ENCODE peak calls at places on chromosome 20, in nine cellular contexts. H is heart left ventricle, D is cardiac fibroblast, C is GM13976, F is PC-3, Y is neural crest cell, J is left ventricle myocardium inferior, A is endothelial cell of umbilical vein, G is astrocyte of the spinal cord. S is an unnamed sample.

GRCh38 chr20:61640171-61640570 is 388.1 kb downstream of the CDH4 start:
- DNase-seq in Y (no peak), C (no peak), H (no peak), J (no peak), A (no peak), D (no peak), F (no peak), G (peak; percentile 68), S (no peak)

GRCh38 chr20:17833036-17833674 is 133.4 kb downstream of the BANF2 start:
- DNase-seq in D (peak; percentile 73), A (no peak), G (peak; percentile 27), C (no peak), F (peak; percentile 48), Y (no peak), H (no peak), J (no peak), S (peak; percentile 61)

GRCh38 chr20:25017257-25017803 is 24.8 kb upstream of the APMAP start:
- DNase-seq in F (peak; percentile 82), A (no peak), H (peak; percentile 15), D (no peak), J (no peak), C (no peak), G (no peak), Y (no peak), S (no peak)

GRCh38 chr20:4401601-4402000 is 320.1 kb upstream of the PRND start:
- DNase-seq in J (no peak), C (no peak), Y (no peak), A (peak; percentile 41), D (peak; percentile 14), G (peak; percentile 5), F (no peak), H (no peak), S (peak; percentile 50)

GRCh38 chr20:38114353-38114791 is 50.7 kb downstream of the TGM2 start:
- DNase-seq in Y (no peak), A (no peak), H (no peak), D (peak; percentile 68), G (peak; percentile 67), J (no peak), F (peak; percentile 38), C (no peak), S (peak; percentile 81)

GRCh38 chr20:23937303-23938117 is 51.1 kb downstream of the GGTLC1 start:
- DNase-seq in Y (peak; percentile 63), D (peak; percentile 68), F (peak; percentile 86), J (peak; percentile 36), H (peak; percentile 52), A (peak; percentile 60), G (peak; percentile 34), C (peak; percentile 56), S (peak; percentile 41)

GRCh38 chr20:23340524-23340923 is 10.1 kb upstream of the NXT1 start:
- DNase-seq in J (peak; percentile 56), G (peak; percentile 76), C (peak; percentile 68), Y (peak; percentile 53), A (peak; percentile 84), F (peak; percentile 82), H (peak; percentile 74), D (peak; percentile 84), S (peak; percentile 53)

GRCh38 chr20:58511364-58511763 is 3.8 kb downstream of the APCDD1L start:
- DNase-seq in C (no peak), G (peak; percentile 52), J (no peak), F (no peak), H (no peak), A (peak; percentile 64), Y (no peak), D (peak; percentile 74), S (peak; percentile 53)

GRCh38 chr20:24838551-24839530 is 110.2 kb upstream of the CST7 start:
- DNase-seq in C (no peak), A (no peak), D (peak; percentile 11), J (no peak), H (no peak), F (no peak), Y (no peak), G (peak; percentile 16), S (peak; percentile 35)

GRCh38 chr20:61589055-61589385 is 337.0 kb downstream of the CDH4 start:
- DNase-seq in H (no peak), Y (no peak), G (peak; percentile 83), F (peak; percentile 10), C (no peak), D (peak; percentile 66), J (no peak), A (no peak), S (peak; percentile 82)

GRCh38 chr20:22490287-22491187 is 93.8 kb downstream of the FOXA2 start:
- DNase-seq in F (peak; percentile 61), Y (no peak), G (no peak), D (no peak), J (no peak), A (no peak), H (no peak), C (no peak), S (no peak)

GRCh38 chr20:51758978-51759544 is 9.1 kb downstream of the ATP9A start:
- DNase-seq in F (no peak), G (no peak), J (peak; percentile 30), C (no peak), H (no peak), A (no peak), Y (no peak), D (no peak), S (no peak)

GRCh38 chr20:49569403-49570115 is 1.6 kb upstream of the PTGIS start:
- DNase-seq in D (no peak), G (no peak), J (no peak), C (no peak), F (no peak), Y (no peak), A (no peak), H (no peak), S (no peak)

GRCh38 chr20:48397689-48398005 is 430.2 kb downstream of the PREX1 start:
- DNase-seq in F (no peak), D (no peak), Y (no peak), H (no peak), C (no peak), J (peak; percentile 22), A (no peak), G (no peak), S (no peak)

GRCh38 chr20:17202668-17203067 is 24.2 kb upstream of the PCSK2 start:
- DNase-seq in C (no peak), G (no peak), H (no peak), F (peak; percentile 24), J (no peak), A (no peak), Y (peak; percentile 2), D (no peak), S (no peak)

GRCh38 chr20:1537731-1538058 is 19.8 kb downstream of the SIRPD start:
- DNase-seq in H (peak; percentile 52), F (no peak), A (no peak), G (no peak), C (peak; percentile 52), Y (no peak), D (no peak), J (peak; percentile 39), S (no peak)

GRCh38 chr20:25437153-25437581 is 29.7 kb downstream of the GINS1 start:
- DNase-seq in Y (no peak), A (no peak), J (no peak), D (no peak), G (peak; percentile 13), H (no peak), F (no peak), C (no peak), S (no peak)

GRCh38 chr20:50625986-50626677 is 65.2 kb downstream of the RIPOR3 start:
- DNase-seq in G (peak; percentile 36), F (peak; percentile 72), A (no peak), C (no peak), H (peak; percentile 61), Y (no peak), J (peak; percentile 70), D (peak; percentile 67), S (peak; percentile 15)

DNA sequence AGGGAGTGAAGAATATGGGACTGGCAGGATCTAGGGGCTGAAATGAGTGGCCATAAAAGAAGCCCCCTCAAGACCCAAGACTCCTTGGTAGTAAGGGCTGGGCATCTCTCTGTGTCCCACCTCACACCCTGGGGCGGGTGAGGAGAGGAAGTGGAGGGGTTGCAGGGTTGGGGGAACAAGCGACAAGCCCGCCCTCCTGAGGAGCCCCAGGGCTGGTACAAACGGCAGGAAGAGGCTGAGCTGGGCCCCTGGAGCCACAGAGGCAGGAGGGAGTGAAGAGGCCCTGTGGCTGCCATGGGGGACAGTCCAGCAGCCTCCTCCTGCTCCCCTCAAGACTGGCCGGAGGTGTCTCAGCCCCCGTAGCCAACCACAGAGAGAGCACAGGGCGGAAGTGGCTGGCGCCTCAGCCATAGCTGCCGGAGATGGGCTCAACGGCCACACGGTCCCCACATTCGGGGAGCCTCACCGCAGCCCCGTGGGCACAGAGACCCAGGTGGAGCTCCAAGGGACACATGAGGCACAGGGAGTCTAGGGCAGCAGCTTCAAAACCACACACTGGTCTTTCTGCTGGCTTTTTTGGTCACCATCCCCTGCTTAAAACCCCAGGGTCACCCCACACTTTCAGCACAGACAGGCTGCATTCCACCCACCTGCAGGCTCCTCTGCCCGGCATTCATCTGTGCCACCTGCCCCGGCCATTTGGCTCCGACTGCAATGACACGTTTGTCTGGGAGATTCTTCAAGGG is 586 bp downstream of the C20orf203 start:
- DNase-seq in D (no peak), H (no peak), A (no peak), C (peak; percentile 81), J (no peak), F (no peak), Y (no peak), G (no peak), S (no peak)
- TF ChIP-seq CTCF in D (no peak), H (no peak), A (no peak), C (no peak), J (no peak), F (no peak), Y (no peak), G (no peak), S (no peak)

GRCh38 chr20:13458860-13459451 is 179.8 kb downstream of the TASP1 start:
- DNase-seq in D (peak; percentile 68), G (peak; percentile 29), Y (no peak), C (peak; percentile 11), J (no peak), F (peak; percentile 49), A (peak; percentile 35), H (no peak), S (peak; percentile 17)
- TF ChIP-seq CTCF in D (peak; percentile 86), G (peak; percentile 85), Y (peak; percentile 73), C (peak; percentile 55), J (peak; percentile 82), F (peak; percentile 89), A (peak; percentile 72), H (peak; percentile 66), S (peak; percentile 91)

GRCh38 chr20:42577193-42577592 is 612.5 kb downstream of the PTPRT start:
- DNase-seq in H (no peak), D (no peak), G (no peak), F (no peak), J (no peak), C (no peak), A (no peak), Y (no peak), S (no peak)
- TF ChIP-seq CTCF in H (no peak), D (no peak), G (no peak), F (no peak), J (no peak), C (no peak), A (no peak), Y (no peak), S (no peak)

DNA sequence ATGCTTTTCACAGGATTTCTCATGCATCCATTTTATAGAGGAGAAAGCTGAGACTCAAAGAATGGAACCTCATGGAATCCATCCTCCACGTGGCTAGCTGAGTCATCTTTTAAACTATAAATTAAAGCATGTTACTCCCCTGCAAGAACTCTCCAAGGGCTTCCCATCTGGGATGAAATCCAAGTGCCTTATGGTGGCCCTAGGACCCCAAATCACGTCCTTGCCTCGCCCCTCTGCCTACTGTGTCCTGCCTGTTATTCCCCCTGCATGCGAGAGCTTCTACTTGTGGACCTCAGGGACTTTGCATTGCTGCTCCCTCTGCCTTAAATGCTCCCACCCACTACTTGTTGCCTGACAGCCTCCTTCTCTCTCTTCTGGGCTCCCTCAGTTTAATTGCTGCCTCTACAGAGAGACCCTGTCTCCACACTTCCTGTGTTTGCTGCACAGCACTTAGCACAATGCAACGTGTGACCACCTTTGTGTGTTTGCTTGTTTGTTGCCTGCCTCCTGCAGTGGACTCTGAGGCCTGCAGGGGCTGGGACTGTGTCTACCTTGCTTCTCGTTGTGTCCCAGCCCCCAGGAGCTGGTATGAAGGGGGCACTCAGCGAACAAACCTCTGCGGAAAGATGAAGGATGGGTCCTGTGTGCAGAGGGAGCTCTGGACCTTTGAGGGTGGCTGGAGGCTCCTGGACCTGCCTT is 39.4 kb downstream of the TOX2 start:
- DNase-seq in J (no peak), G (peak; percentile 38), F (peak; percentile 21), A (no peak), Y (no peak), D (peak; percentile 36), C (no peak), H (no peak), S (peak; percentile 26)
- TF ChIP-seq CTCF in J (no peak), G (no peak), F (no peak), A (no peak), Y (no peak), D (peak; percentile 8), C (no peak), H (no peak), S (peak; percentile 40)

S was measured in HFFc6.